ENCODE peak calls at places on chromosome 22, in six cellular contexts. One of them, this sample, is unnamed.

GRCh38 chr22:17808688-17809403 is 34.6 kb upstream of the BID start:
- DNase-seq in A549: no peak
- DNase-seq in DMS153: peak; percentile 40
- DNase-seq in psoas muscle: no peak
- DNase-seq in neural crest cell: no peak
- DNase-seq in ureter: no peak
- DNase-seq in this sample: no peak

GRCh38 chr22:37611202-37611601 is 2.6 kb downstream of the GGA1 start:
- DNase-seq in A549: no peak
- DNase-seq in DMS153: no peak
- DNase-seq in psoas muscle: no peak
- DNase-seq in neural crest cell: no peak
- DNase-seq in ureter: no peak
- DNase-seq in this sample: no peak

GRCh38 chr22:17418890-17419324 is 49.6 kb downstream of the CECR2 start:
- DNase-seq in A549: no peak
- DNase-seq in DMS153: no peak
- DNase-seq in psoas muscle: no peak
- DNase-seq in neural crest cell: no peak
- DNase-seq in ureter: no peak
- DNase-seq in this sample: no peak

GRCh38 chr22:46761017-46761416 is 1.4 kb upstream of the TBC1D22A start:
- DNase-seq in A549: no peak
- DNase-seq in DMS153: no peak
- DNase-seq in psoas muscle: no peak
- DNase-seq in neural crest cell: no peak
- DNase-seq in ureter: no peak
- DNase-seq in this sample: no peak

GRCh38 chr22:44603774-44604173 is 98.2 kb upstream of the PRR5 start:
- DNase-seq in A549: no peak
- DNase-seq in DMS153: no peak
- DNase-seq in psoas muscle: no peak
- DNase-seq in neural crest cell: no peak
- DNase-seq in ureter: no peak
- DNase-seq in this sample: no peak

GRCh38 chr22:39135092-39135896 is 17.2 kb downstream of the CBX7 start:
- DNase-seq in A549: peak; percentile 49
- DNase-seq in DMS153: no peak
- DNase-seq in psoas muscle: no peak
- DNase-seq in neural crest cell: peak; percentile 72
- DNase-seq in ureter: no peak
- DNase-seq in this sample: peak; percentile 78

GRCh38 chr22:37021710-37022482 is 2.4 kb downstream of the MPST start:
- DNase-seq in A549: peak; percentile 55
- DNase-seq in DMS153: no peak
- DNase-seq in psoas muscle: peak; percentile 50
- DNase-seq in neural crest cell: peak; percentile 35
- DNase-seq in ureter: no peak
- DNase-seq in this sample: peak; percentile 74

GRCh38 chr22:26903030-26903856 is 245.9 kb downstream of the MIAT start:
- DNase-seq in A549: no peak
- DNase-seq in DMS153: no peak
- DNase-seq in psoas muscle: no peak
- DNase-seq in neural crest cell: peak; percentile 25
- DNase-seq in ureter: no peak
- DNase-seq in this sample: no peak

GRCh38 chr22:33723915-33724314 is 196.4 kb downstream of the LARGE1 start:
- DNase-seq in A549: no peak
- DNase-seq in DMS153: no peak
- DNase-seq in psoas muscle: no peak
- DNase-seq in neural crest cell: no peak
- DNase-seq in ureter: no peak
- DNase-seq in this sample: no peak

GRCh38 chr22:22857607-22858558 is 29.7 kb upstream of the IGLL5 start:
- DNase-seq in A549: no peak
- DNase-seq in DMS153: no peak
- DNase-seq in psoas muscle: no peak
- DNase-seq in neural crest cell: no peak
- DNase-seq in ureter: no peak
- DNase-seq in this sample: no peak

GRCh38 chr22:35140879-35141745 is 75.2 kb downstream of the ISX start:
- DNase-seq in A549: no peak
- DNase-seq in DMS153: no peak
- DNase-seq in psoas muscle: no peak
- DNase-seq in neural crest cell: no peak
- DNase-seq in ureter: no peak
- DNase-seq in this sample: peak; percentile 49

GRCh38 chr22:39938509-39938908 is 21.7 kb upstream of the TMA7B start:
- DNase-seq in A549: no peak
- DNase-seq in DMS153: no peak
- DNase-seq in psoas muscle: no peak
- DNase-seq in neural crest cell: no peak
- DNase-seq in ureter: no peak
- DNase-seq in this sample: no peak

GRCh38 chr22:24087071-24087795 is 76.1 kb downstream of the CABIN1 start:
- DNase-seq in A549: no peak
- DNase-seq in DMS153: no peak
- DNase-seq in psoas muscle: no peak
- DNase-seq in neural crest cell: no peak
- DNase-seq in ureter: no peak
- DNase-seq in this sample: no peak